ENCODE peak calls at places on chromosomes 5 and 9, in eight cellular contexts. One of them, this sample, is unnamed.

GRCh38 chr5:61332891-61333350 is 863 bp downstream of the ZSWIM6 start:
- DNase-seq in H54: peak; percentile 56
- DNase-seq in NCI-H1417: peak; percentile 54
- DNase-seq in neuronal stem cell: peak; percentile 35
- DNase-seq in AG09309: no peak
- DNase-seq in stimulated activated CD4-positive, alpha-beta T cell treated with anti-CD3 and anti-CD28 coated beads, Interleukin-15, amount 100 ng/mL, for 1 hour: peak; percentile 18
- DNase-seq in pulmonary artery endothelial cell: no peak
- DNase-seq in NCI-H1105: no peak
- DNase-seq in this sample: peak; percentile 75

GRCh38 chr5:171162165-171162564 is 146.9 kb upstream of the TLX3 start:
- DNase-seq in H54: no peak
- DNase-seq in NCI-H1417: no peak
- DNase-seq in neuronal stem cell: no peak
- DNase-seq in AG09309: no peak
- DNase-seq in stimulated activated CD4-positive, alpha-beta T cell treated with anti-CD3 and anti-CD28 coated beads, Interleukin-15, amount 100 ng/mL, for 1 hour: no peak
- DNase-seq in pulmonary artery endothelial cell: no peak
- DNase-seq in NCI-H1105: no peak
- DNase-seq in this sample: peak; percentile 87

GRCh38 chr5:74442466-74442865 is 198.1 kb downstream of the ENC1 start:
- DNase-seq in H54: no peak
- DNase-seq in NCI-H1417: no peak
- DNase-seq in neuronal stem cell: no peak
- DNase-seq in AG09309: no peak
- DNase-seq in stimulated activated CD4-positive, alpha-beta T cell treated with anti-CD3 and anti-CD28 coated beads, Interleukin-15, amount 100 ng/mL, for 1 hour: no peak
- DNase-seq in pulmonary artery endothelial cell: no peak
- DNase-seq in NCI-H1105: no peak
- DNase-seq in this sample: peak; percentile 64

GRCh38 chr5:121489972-121490371 is 361.7 kb upstream of the FTMT start:
- DNase-seq in H54: no peak
- DNase-seq in NCI-H1417: no peak
- DNase-seq in neuronal stem cell: no peak
- DNase-seq in AG09309: no peak
- DNase-seq in stimulated activated CD4-positive, alpha-beta T cell treated with anti-CD3 and anti-CD28 coated beads, Interleukin-15, amount 100 ng/mL, for 1 hour: no peak
- DNase-seq in pulmonary artery endothelial cell: no peak
- DNase-seq in NCI-H1105: no peak
- DNase-seq in this sample: no peak

GRCh38 chr9:22257026-22257425 is 189.6 kb upstream of the DMRTA1 start:
- DNase-seq in H54: no peak
- DNase-seq in NCI-H1417: no peak
- DNase-seq in neuronal stem cell: no peak
- DNase-seq in AG09309: no peak
- DNase-seq in stimulated activated CD4-positive, alpha-beta T cell treated with anti-CD3 and anti-CD28 coated beads, Interleukin-15, amount 100 ng/mL, for 1 hour: no peak
- DNase-seq in pulmonary artery endothelial cell: no peak
- DNase-seq in NCI-H1105: no peak
- DNase-seq in this sample: no peak

GRCh38 chr9:4530375-4530774 is 40.1 kb downstream of the SLC1A1 start:
- DNase-seq in H54: no peak
- DNase-seq in NCI-H1417: no peak
- DNase-seq in neuronal stem cell: no peak
- DNase-seq in AG09309: no peak
- DNase-seq in stimulated activated CD4-positive, alpha-beta T cell treated with anti-CD3 and anti-CD28 coated beads, Interleukin-15, amount 100 ng/mL, for 1 hour: no peak
- DNase-seq in pulmonary artery endothelial cell: peak; percentile 44
- DNase-seq in NCI-H1105: no peak
- DNase-seq in this sample: peak; percentile 48

GRCh38 chr9:137161558-137162483 is 8.0 kb downstream of the LRRC26 start:
- DNase-seq in H54: no peak
- DNase-seq in NCI-H1417: peak; percentile 67
- DNase-seq in neuronal stem cell: no peak
- DNase-seq in AG09309: no peak
- DNase-seq in stimulated activated CD4-positive, alpha-beta T cell treated with anti-CD3 and anti-CD28 coated beads, Interleukin-15, amount 100 ng/mL, for 1 hour: no peak
- DNase-seq in pulmonary artery endothelial cell: no peak
- DNase-seq in NCI-H1105: peak; percentile 85
- DNase-seq in this sample: peak; percentile 83

GRCh38 chr5:127650022-127650421 is 1.1 kb downstream of the CTXN3 start:
- DNase-seq in H54: no peak
- DNase-seq in NCI-H1417: no peak
- DNase-seq in neuronal stem cell: peak; percentile 15
- DNase-seq in AG09309: no peak
- DNase-seq in stimulated activated CD4-positive, alpha-beta T cell treated with anti-CD3 and anti-CD28 coated beads, Interleukin-15, amount 100 ng/mL, for 1 hour: no peak
- DNase-seq in pulmonary artery endothelial cell: no peak
- DNase-seq in NCI-H1105: no peak
- DNase-seq in this sample: peak; percentile 26

GRCh38 chr5:117207088-117207668 is 632.6 kb upstream of the SEMA6A start:
- DNase-seq in H54: no peak
- DNase-seq in NCI-H1417: no peak
- DNase-seq in neuronal stem cell: no peak
- DNase-seq in AG09309: no peak
- DNase-seq in stimulated activated CD4-positive, alpha-beta T cell treated with anti-CD3 and anti-CD28 coated beads, Interleukin-15, amount 100 ng/mL, for 1 hour: no peak
- DNase-seq in pulmonary artery endothelial cell: no peak
- DNase-seq in NCI-H1105: no peak
- DNase-seq in this sample: no peak

GRCh38 chr5:25754895-25755294 is 1110.1 kb upstream of the CDH10 start:
- DNase-seq in H54: no peak
- DNase-seq in NCI-H1417: no peak
- DNase-seq in neuronal stem cell: peak; percentile 23
- DNase-seq in AG09309: no peak
- DNase-seq in stimulated activated CD4-positive, alpha-beta T cell treated with anti-CD3 and anti-CD28 coated beads, Interleukin-15, amount 100 ng/mL, for 1 hour: no peak
- DNase-seq in pulmonary artery endothelial cell: no peak
- DNase-seq in NCI-H1105: no peak
- DNase-seq in this sample: peak; percentile 15

GRCh38 chr9:107404086-107404590 is 85.4 kb downstream of the KLF4 start:
- DNase-seq in H54: no peak
- DNase-seq in NCI-H1417: no peak
- DNase-seq in neuronal stem cell: no peak
- DNase-seq in AG09309: no peak
- DNase-seq in stimulated activated CD4-positive, alpha-beta T cell treated with anti-CD3 and anti-CD28 coated beads, Interleukin-15, amount 100 ng/mL, for 1 hour: no peak
- DNase-seq in pulmonary artery endothelial cell: no peak
- DNase-seq in NCI-H1105: no peak
- DNase-seq in this sample: no peak

GRCh38 chr9:97555164-97555563 is 53.7 kb downstream of the TMOD1 start:
- DNase-seq in H54: no peak
- DNase-seq in NCI-H1417: no peak
- DNase-seq in neuronal stem cell: no peak
- DNase-seq in AG09309: no peak
- DNase-seq in stimulated activated CD4-positive, alpha-beta T cell treated with anti-CD3 and anti-CD28 coated beads, Interleukin-15, amount 100 ng/mL, for 1 hour: no peak
- DNase-seq in pulmonary artery endothelial cell: no peak
- DNase-seq in NCI-H1105: no peak
- DNase-seq in this sample: no peak

GRCh38 chr9:77307166-77307565 is 129.8 kb downstream of the VPS13A start:
- DNase-seq in H54: no peak
- DNase-seq in NCI-H1417: no peak
- DNase-seq in neuronal stem cell: no peak
- DNase-seq in AG09309: no peak
- DNase-seq in stimulated activated CD4-positive, alpha-beta T cell treated with anti-CD3 and anti-CD28 coated beads, Interleukin-15, amount 100 ng/mL, for 1 hour: no peak
- DNase-seq in pulmonary artery endothelial cell: no peak
- DNase-seq in NCI-H1105: no peak
- DNase-seq in this sample: no peak

GRCh38 chr9:130561056-130561455 is 18.3 kb upstream of the FUBP3 start:
- DNase-seq in H54: no peak
- DNase-seq in NCI-H1417: peak; percentile 38
- DNase-seq in neuronal stem cell: no peak
- DNase-seq in AG09309: no peak
- DNase-seq in stimulated activated CD4-positive, alpha-beta T cell treated with anti-CD3 and anti-CD28 coated beads, Interleukin-15, amount 100 ng/mL, for 1 hour: no peak
- DNase-seq in pulmonary artery endothelial cell: no peak
- DNase-seq in NCI-H1105: peak; percentile 18
- DNase-seq in this sample: peak; percentile 83

GRCh38 chr9:20500101-20500500 is 122.2 kb downstream of the MLLT3 start:
- DNase-seq in H54: no peak
- DNase-seq in NCI-H1417: no peak
- DNase-seq in neuronal stem cell: no peak
- DNase-seq in AG09309: no peak
- DNase-seq in stimulated activated CD4-positive, alpha-beta T cell treated with anti-CD3 and anti-CD28 coated beads, Interleukin-15, amount 100 ng/mL, for 1 hour: no peak
- DNase-seq in pulmonary artery endothelial cell: no peak
- DNase-seq in NCI-H1105: no peak
- DNase-seq in this sample: no peak

GRCh38 chr9:124752967-124753366 is 18.1 kb downstream of the NR6A1 start:
- DNase-seq in H54: peak; percentile 58
- DNase-seq in NCI-H1417: no peak
- DNase-seq in neuronal stem cell: no peak
- DNase-seq in AG09309: peak; percentile 47
- DNase-seq in stimulated activated CD4-positive, alpha-beta T cell treated with anti-CD3 and anti-CD28 coated beads, Interleukin-15, amount 100 ng/mL, for 1 hour: no peak
- DNase-seq in pulmonary artery endothelial cell: no peak
- DNase-seq in NCI-H1105: no peak
- DNase-seq in this sample: no peak

GRCh38 chr5:114311943-114312342 is 49.9 kb upstream of the KCNN2 start:
- DNase-seq in H54: no peak
- DNase-seq in NCI-H1417: no peak
- DNase-seq in neuronal stem cell: peak; percentile 33
- DNase-seq in AG09309: no peak
- DNase-seq in stimulated activated CD4-positive, alpha-beta T cell treated with anti-CD3 and anti-CD28 coated beads, Interleukin-15, amount 100 ng/mL, for 1 hour: no peak
- DNase-seq in pulmonary artery endothelial cell: no peak
- DNase-seq in NCI-H1105: no peak
- DNase-seq in this sample: no peak

GRCh38 chr5:57414857-57415256 is 67.8 kb downstream of the ACTBL2 start:
- DNase-seq in H54: no peak
- DNase-seq in NCI-H1417: no peak
- DNase-seq in neuronal stem cell: no peak
- DNase-seq in AG09309: no peak
- DNase-seq in stimulated activated CD4-positive, alpha-beta T cell treated with anti-CD3 and anti-CD28 coated beads, Interleukin-15, amount 100 ng/mL, for 1 hour: no peak
- DNase-seq in pulmonary artery endothelial cell: no peak
- DNase-seq in NCI-H1105: no peak
- DNase-seq in this sample: no peak

GRCh38 chr5:76704131-76704663 is 11.7 kb upstream of the F2R start:
- DNase-seq in H54: no peak
- DNase-seq in NCI-H1417: no peak
- DNase-seq in neuronal stem cell: no peak
- DNase-seq in AG09309: no peak
- DNase-seq in stimulated activated CD4-positive, alpha-beta T cell treated with anti-CD3 and anti-CD28 coated beads, Interleukin-15, amount 100 ng/mL, for 1 hour: no peak
- DNase-seq in pulmonary artery endothelial cell: no peak
- DNase-seq in NCI-H1105: no peak
- DNase-seq in this sample: no peak

GRCh38 chr9:8599937-8600336 is 800.4 kb upstream of the DMAC1 start:
- DNase-seq in H54: no peak
- DNase-seq in NCI-H1417: no peak
- DNase-seq in neuronal stem cell: no peak
- DNase-seq in AG09309: no peak
- DNase-seq in stimulated activated CD4-positive, alpha-beta T cell treated with anti-CD3 and anti-CD28 coated beads, Interleukin-15, amount 100 ng/mL, for 1 hour: no peak
- DNase-seq in pulmonary artery endothelial cell: no peak
- DNase-seq in NCI-H1105: no peak
- DNase-seq in this sample: peak; percentile 43

GRCh38 chr9:20662156-20662555 is 21.9 kb upstream of the FOCAD start:
- DNase-seq in H54: no peak
- DNase-seq in NCI-H1417: peak; percentile 36
- DNase-seq in neuronal stem cell: no peak
- DNase-seq in AG09309: no peak
- DNase-seq in stimulated activated CD4-positive, alpha-beta T cell treated with anti-CD3 and anti-CD28 coated beads, Interleukin-15, amount 100 ng/mL, for 1 hour: no peak
- DNase-seq in pulmonary artery endothelial cell: no peak
- DNase-seq in NCI-H1105: no peak
- DNase-seq in this sample: peak; percentile 97

GRCh38 chr9:124764774-124765438 is 6.2 kb downstream of the NR6A1 start:
- DNase-seq in H54: no peak
- DNase-seq in NCI-H1417: no peak
- DNase-seq in neuronal stem cell: no peak
- DNase-seq in AG09309: no peak
- DNase-seq in stimulated activated CD4-positive, alpha-beta T cell treated with anti-CD3 and anti-CD28 coated beads, Interleukin-15, amount 100 ng/mL, for 1 hour: no peak
- DNase-seq in pulmonary artery endothelial cell: no peak
- DNase-seq in NCI-H1105: no peak
- DNase-seq in this sample: peak; percentile 45

GRCh38 chr9:3804148-3804547 is 278.3 kb upstream of the RFX3 start:
- DNase-seq in H54: no peak
- DNase-seq in NCI-H1417: no peak
- DNase-seq in neuronal stem cell: no peak
- DNase-seq in AG09309: no peak
- DNase-seq in stimulated activated CD4-positive, alpha-beta T cell treated with anti-CD3 and anti-CD28 coated beads, Interleukin-15, amount 100 ng/mL, for 1 hour: no peak
- DNase-seq in pulmonary artery endothelial cell: no peak
- DNase-seq in NCI-H1105: no peak
- DNase-seq in this sample: no peak

This sample was measured in NCI-H69.